ENCODE peak calls at places on chromosomes 16 and 17, in ten cellular contexts. One of them, this sample, is unnamed.

GRCh38 chr17:78559749-78560368 is 17.3 kb downstream of the DNAH17 start:
- DNase-seq in DMS 273 treated with DMSO at 0.1 percent for 48 hours: no peak
- DNase-seq in neural crest cell: no peak
- DNase-seq in Kasumi-1: no peak
- DNase-seq in SK-N-SH: no peak
- DNase-seq in AG09319: no peak
- DNase-seq in stimulated activated CD8-positive, alpha-beta memory T cell treated with anti-CD3 and anti-CD28 coated beads, Interleukin-15, amount 100 ng/mL, for 1 hour: no peak
- DNase-seq in activated CD4-positive, alpha-beta T cell treated with anti-CD3 and anti-CD28 coated beads, Interleukin-2, amount 10 ng/mL, durations not matched to agents 24 days and 14 days: no peak
- DNase-seq in NCI-H2171 treated with DMSO at 0.1 percent for 48 hours: no peak
- DNase-seq in HuH-7: peak
- DNase-seq in this sample: no peak

GRCh38 chr17:60832206-60832605 is 154.6 kb downstream of the BCAS3 start:
- DNase-seq in DMS 273 treated with DMSO at 0.1 percent for 48 hours: no peak
- DNase-seq in neural crest cell: peak
- DNase-seq in Kasumi-1: no peak
- DNase-seq in SK-N-SH: peak
- DNase-seq in AG09319: no peak
- DNase-seq in stimulated activated CD8-positive, alpha-beta memory T cell treated with anti-CD3 and anti-CD28 coated beads, Interleukin-15, amount 100 ng/mL, for 1 hour: no peak
- DNase-seq in activated CD4-positive, alpha-beta T cell treated with anti-CD3 and anti-CD28 coated beads, Interleukin-2, amount 10 ng/mL, durations not matched to agents 24 days and 14 days: no peak
- DNase-seq in NCI-H2171 treated with DMSO at 0.1 percent for 48 hours: peak
- DNase-seq in HuH-7: no peak
- DNase-seq in this sample: no peak

GRCh38 chr16:66847533-66848057 is 3.4 kb downstream of the CA7 start:
- DNase-seq in DMS 273 treated with DMSO at 0.1 percent for 48 hours: no peak
- DNase-seq in neural crest cell: no peak
- DNase-seq in Kasumi-1: no peak
- DNase-seq in SK-N-SH: no peak
- DNase-seq in AG09319: no peak
- DNase-seq in stimulated activated CD8-positive, alpha-beta memory T cell treated with anti-CD3 and anti-CD28 coated beads, Interleukin-15, amount 100 ng/mL, for 1 hour: no peak
- DNase-seq in activated CD4-positive, alpha-beta T cell treated with anti-CD3 and anti-CD28 coated beads, Interleukin-2, amount 10 ng/mL, durations not matched to agents 24 days and 14 days: no peak
- DNase-seq in NCI-H2171 treated with DMSO at 0.1 percent for 48 hours: no peak
- DNase-seq in HuH-7: no peak
- DNase-seq in this sample: no peak

GRCh38 chr16:1820973-1821290 is 5.7 kb downstream of the HAGH start:
- DNase-seq in DMS 273 treated with DMSO at 0.1 percent for 48 hours: no peak
- DNase-seq in neural crest cell: no peak
- DNase-seq in Kasumi-1: no peak
- DNase-seq in SK-N-SH: no peak
- DNase-seq in AG09319: no peak
- DNase-seq in stimulated activated CD8-positive, alpha-beta memory T cell treated with anti-CD3 and anti-CD28 coated beads, Interleukin-15, amount 100 ng/mL, for 1 hour: no peak
- DNase-seq in activated CD4-positive, alpha-beta T cell treated with anti-CD3 and anti-CD28 coated beads, Interleukin-2, amount 10 ng/mL, durations not matched to agents 24 days and 14 days: no peak
- DNase-seq in NCI-H2171 treated with DMSO at 0.1 percent for 48 hours: no peak
- DNase-seq in HuH-7: no peak
- DNase-seq in this sample: no peak

GRCh38 chr17:2905697-2906595 is 109.7 kb downstream of the RAP1GAP2 start:
- DNase-seq in DMS 273 treated with DMSO at 0.1 percent for 48 hours: no peak
- DNase-seq in neural crest cell: no peak
- DNase-seq in Kasumi-1: no peak
- DNase-seq in SK-N-SH: peak
- DNase-seq in AG09319: no peak
- DNase-seq in stimulated activated CD8-positive, alpha-beta memory T cell treated with anti-CD3 and anti-CD28 coated beads, Interleukin-15, amount 100 ng/mL, for 1 hour: no peak
- DNase-seq in activated CD4-positive, alpha-beta T cell treated with anti-CD3 and anti-CD28 coated beads, Interleukin-2, amount 10 ng/mL, durations not matched to agents 24 days and 14 days: no peak
- DNase-seq in NCI-H2171 treated with DMSO at 0.1 percent for 48 hours: no peak
- DNase-seq in HuH-7: no peak
- DNase-seq in this sample: no peak

GRCh38 chr16:424033-424622 is 1.3 kb upstream of the RAB11FIP3 start:
- DNase-seq in DMS 273 treated with DMSO at 0.1 percent for 48 hours: peak
- DNase-seq in neural crest cell: no peak
- DNase-seq in Kasumi-1: peak
- DNase-seq in SK-N-SH: no peak
- DNase-seq in AG09319: peak
- DNase-seq in stimulated activated CD8-positive, alpha-beta memory T cell treated with anti-CD3 and anti-CD28 coated beads, Interleukin-15, amount 100 ng/mL, for 1 hour: no peak
- DNase-seq in activated CD4-positive, alpha-beta T cell treated with anti-CD3 and anti-CD28 coated beads, Interleukin-2, amount 10 ng/mL, durations not matched to agents 24 days and 14 days: no peak
- DNase-seq in NCI-H2171 treated with DMSO at 0.1 percent for 48 hours: no peak
- DNase-seq in HuH-7: no peak
- DNase-seq in this sample: peak

GRCh38 chr17:7618608-7619007 is 3.9 kb upstream of the FXR2 start:
- DNase-seq in DMS 273 treated with DMSO at 0.1 percent for 48 hours: no peak
- DNase-seq in neural crest cell: no peak
- DNase-seq in Kasumi-1: no peak
- DNase-seq in SK-N-SH: no peak
- DNase-seq in AG09319: no peak
- DNase-seq in stimulated activated CD8-positive, alpha-beta memory T cell treated with anti-CD3 and anti-CD28 coated beads, Interleukin-15, amount 100 ng/mL, for 1 hour: no peak
- DNase-seq in activated CD4-positive, alpha-beta T cell treated with anti-CD3 and anti-CD28 coated beads, Interleukin-2, amount 10 ng/mL, durations not matched to agents 24 days and 14 days: no peak
- DNase-seq in NCI-H2171 treated with DMSO at 0.1 percent for 48 hours: no peak
- DNase-seq in HuH-7: no peak
- DNase-seq in this sample: no peak

GRCh38 chr17:17044846-17045561 is 2.7 kb downstream of the MPRIP start:
- DNase-seq in DMS 273 treated with DMSO at 0.1 percent for 48 hours: no peak
- DNase-seq in neural crest cell: no peak
- DNase-seq in Kasumi-1: peak
- DNase-seq in SK-N-SH: peak
- DNase-seq in AG09319: no peak
- DNase-seq in stimulated activated CD8-positive, alpha-beta memory T cell treated with anti-CD3 and anti-CD28 coated beads, Interleukin-15, amount 100 ng/mL, for 1 hour: no peak
- DNase-seq in activated CD4-positive, alpha-beta T cell treated with anti-CD3 and anti-CD28 coated beads, Interleukin-2, amount 10 ng/mL, durations not matched to agents 24 days and 14 days: peak
- DNase-seq in NCI-H2171 treated with DMSO at 0.1 percent for 48 hours: peak
- DNase-seq in HuH-7: no peak
- DNase-seq in this sample: peak

GRCh38 chr17:8574687-8575086 is 55.8 kb downstream of the MYH10 start:
- DNase-seq in DMS 273 treated with DMSO at 0.1 percent for 48 hours: no peak
- DNase-seq in neural crest cell: no peak
- DNase-seq in Kasumi-1: no peak
- DNase-seq in SK-N-SH: no peak
- DNase-seq in AG09319: no peak
- DNase-seq in stimulated activated CD8-positive, alpha-beta memory T cell treated with anti-CD3 and anti-CD28 coated beads, Interleukin-15, amount 100 ng/mL, for 1 hour: no peak
- DNase-seq in activated CD4-positive, alpha-beta T cell treated with anti-CD3 and anti-CD28 coated beads, Interleukin-2, amount 10 ng/mL, durations not matched to agents 24 days and 14 days: no peak
- DNase-seq in NCI-H2171 treated with DMSO at 0.1 percent for 48 hours: no peak
- DNase-seq in HuH-7: no peak
- DNase-seq in this sample: no peak

GRCh38 chr17:28716740-28717577 is 709 bp downstream of the RAB34 start:
- DNase-seq in DMS 273 treated with DMSO at 0.1 percent for 48 hours: no peak
- DNase-seq in neural crest cell: peak
- DNase-seq in Kasumi-1: no peak
- DNase-seq in SK-N-SH: no peak
- DNase-seq in AG09319: no peak
- DNase-seq in stimulated activated CD8-positive, alpha-beta memory T cell treated with anti-CD3 and anti-CD28 coated beads, Interleukin-15, amount 100 ng/mL, for 1 hour: no peak
- DNase-seq in activated CD4-positive, alpha-beta T cell treated with anti-CD3 and anti-CD28 coated beads, Interleukin-2, amount 10 ng/mL, durations not matched to agents 24 days and 14 days: peak
- DNase-seq in NCI-H2171 treated with DMSO at 0.1 percent for 48 hours: no peak
- DNase-seq in HuH-7: peak
- DNase-seq in this sample: peak

GRCh38 chr17:48639136-48639535 is 13.0 kb upstream of the HOXB9 start:
- DNase-seq in DMS 273 treated with DMSO at 0.1 percent for 48 hours: no peak
- DNase-seq in neural crest cell: no peak
- DNase-seq in Kasumi-1: no peak
- DNase-seq in SK-N-SH: no peak
- DNase-seq in AG09319: no peak
- DNase-seq in stimulated activated CD8-positive, alpha-beta memory T cell treated with anti-CD3 and anti-CD28 coated beads, Interleukin-15, amount 100 ng/mL, for 1 hour: no peak
- DNase-seq in activated CD4-positive, alpha-beta T cell treated with anti-CD3 and anti-CD28 coated beads, Interleukin-2, amount 10 ng/mL, durations not matched to agents 24 days and 14 days: no peak
- DNase-seq in NCI-H2171 treated with DMSO at 0.1 percent for 48 hours: no peak
- DNase-seq in HuH-7: no peak
- DNase-seq in this sample: no peak

GRCh38 chr16:49663081-49664057 is 192.5 kb downstream of the ZNF423 start:
- DNase-seq in DMS 273 treated with DMSO at 0.1 percent for 48 hours: no peak
- DNase-seq in neural crest cell: no peak
- DNase-seq in Kasumi-1: no peak
- DNase-seq in SK-N-SH: peak
- DNase-seq in AG09319: no peak
- DNase-seq in stimulated activated CD8-positive, alpha-beta memory T cell treated with anti-CD3 and anti-CD28 coated beads, Interleukin-15, amount 100 ng/mL, for 1 hour: no peak
- DNase-seq in activated CD4-positive, alpha-beta T cell treated with anti-CD3 and anti-CD28 coated beads, Interleukin-2, amount 10 ng/mL, durations not matched to agents 24 days and 14 days: no peak
- DNase-seq in NCI-H2171 treated with DMSO at 0.1 percent for 48 hours: peak
- DNase-seq in HuH-7: no peak
- DNase-seq in this sample: no peak

GRCh38 chr16:2954647-2955381 is 9.3 kb upstream of the KREMEN2 start:
- DNase-seq in DMS 273 treated with DMSO at 0.1 percent for 48 hours: no peak
- DNase-seq in neural crest cell: no peak
- DNase-seq in Kasumi-1: no peak
- DNase-seq in SK-N-SH: no peak
- DNase-seq in AG09319: no peak
- DNase-seq in stimulated activated CD8-positive, alpha-beta memory T cell treated with anti-CD3 and anti-CD28 coated beads, Interleukin-15, amount 100 ng/mL, for 1 hour: no peak
- DNase-seq in activated CD4-positive, alpha-beta T cell treated with anti-CD3 and anti-CD28 coated beads, Interleukin-2, amount 10 ng/mL, durations not matched to agents 24 days and 14 days: no peak
- DNase-seq in NCI-H2171 treated with DMSO at 0.1 percent for 48 hours: peak
- DNase-seq in HuH-7: no peak
- DNase-seq in this sample: no peak

GRCh38 chr16:27718136-27718766 is 168.3 kb downstream of the KATNIP start:
- DNase-seq in DMS 273 treated with DMSO at 0.1 percent for 48 hours: no peak
- DNase-seq in neural crest cell: peak
- DNase-seq in Kasumi-1: no peak
- DNase-seq in SK-N-SH: no peak
- DNase-seq in AG09319: no peak
- DNase-seq in stimulated activated CD8-positive, alpha-beta memory T cell treated with anti-CD3 and anti-CD28 coated beads, Interleukin-15, amount 100 ng/mL, for 1 hour: no peak
- DNase-seq in activated CD4-positive, alpha-beta T cell treated with anti-CD3 and anti-CD28 coated beads, Interleukin-2, amount 10 ng/mL, durations not matched to agents 24 days and 14 days: no peak
- DNase-seq in NCI-H2171 treated with DMSO at 0.1 percent for 48 hours: no peak
- DNase-seq in HuH-7: no peak
- DNase-seq in this sample: no peak

This sample was measured in GM04504.